ENCODE peak calls at places on chromosome 20, in ten cellular contexts. O, Q, C, K, I, H, N, Z, S and Y are unnamed samples.

GRCh38 chr20:56429496-56429895 is 17.4 kb downstream of the CASS4 start:
- DNase-seq in O (no peak), Q (no peak), C (peak), K (no peak), I (no peak), H (no peak), N (no peak), Z (no peak), S (peak), Y (no peak)

GRCh38 chr20:54629632-54630031 is 154.2 kb downstream of the DOK5 start:
- DNase-seq in O (no peak), Q (no peak), C (no peak), K (no peak), I (no peak), H (no peak), N (no peak), Z (no peak), S (no peak), Y (no peak)

GRCh38 chr20:48944663-48945297 is 23.3 kb downstream of the ARFGEF2 start:
- DNase-seq in O (no peak), Q (no peak), C (no peak), K (no peak), I (no peak), H (no peak), N (no peak), Z (no peak), S (no peak), Y (no peak)

GRCh38 chr20:17771206-17772004 is 71.6 kb downstream of the BANF2 start:
- DNase-seq in O (no peak), Q (no peak), C (no peak), K (no peak), I (no peak), H (no peak), N (no peak), Z (no peak), S (no peak), Y (no peak)

GRCh38 chr20:48983423-48984400 is 62.2 kb downstream of the ARFGEF2 start:
- DNase-seq in O (no peak), Q (peak), C (peak), K (no peak), I (peak), H (no peak), N (no peak), Z (no peak), S (no peak), Y (no peak)

GRCh38 chr20:51489611-51490010 is 52.9 kb downstream of the NFATC2 start:
- DNase-seq in O (no peak), Q (no peak), C (no peak), K (no peak), I (no peak), H (no peak), N (no peak), Z (no peak), S (no peak), Y (no peak)

GRCh38 chr20:41196653-41197225 is 59.4 kb downstream of the PLCG1 start:
- DNase-seq in O (no peak), Q (no peak), C (no peak), K (no peak), I (no peak), H (no peak), N (no peak), Z (no peak), S (no peak), Y (no peak)

GRCh38 chr20:7851031-7851490 is 89.2 kb downstream of the HAO1 start:
- DNase-seq in O (no peak), Q (no peak), C (no peak), K (no peak), I (no peak), H (no peak), N (no peak), Z (no peak), S (no peak), Y (no peak)

GRCh38 chr20:2051920-2052319 is 49.7 kb upstream of the STK35 start:
- DNase-seq in O (no peak), Q (no peak), C (no peak), K (no peak), I (peak), H (no peak), N (peak), Z (no peak), S (no peak), Y (no peak)

GRCh38 chr20:10093087-10093591 is 58.4 kb downstream of the ANKEF1 start:
- DNase-seq in O (no peak), Q (no peak), C (peak), K (no peak), I (no peak), H (no peak), N (no peak), Z (no peak), S (no peak), Y (no peak)

GRCh38 chr20:21323640-21324039 is 20.5 kb downstream of the XRN2 start:
- DNase-seq in O (no peak), Q (peak), C (peak), K (no peak), I (no peak), H (no peak), N (no peak), Z (no peak), S (no peak), Y (no peak)

GRCh38 chr20:36975085-36975829 is 23.7 kb upstream of the SAMHD1 start:
- DNase-seq in O (no peak), Q (no peak), C (no peak), K (no peak), I (no peak), H (no peak), N (no peak), Z (no peak), S (peak), Y (no peak)

GRCh38 chr20:22584922-22585785 is 782 bp upstream of the FOXA2 start:
- DNase-seq in O (peak), Q (no peak), C (no peak), K (no peak), I (no peak), H (peak), N (peak), Z (no peak), S (no peak), Y (peak)

GRCh38 chr20:44446111-44446722 is 29.5 kb upstream of the TTPAL start:
- DNase-seq in O (no peak), Q (no peak), C (no peak), K (no peak), I (no peak), H (no peak), N (no peak), Z (no peak), S (no peak), Y (peak)

GRCh38 chr20:31837896-31838397 is 7.5 kb downstream of the FOXS1 start:
- DNase-seq in O (no peak), Q (no peak), C (peak), K (no peak), I (no peak), H (no peak), N (peak), Z (no peak), S (no peak), Y (no peak)

GRCh38 chr20:1942486-1943266 is 47.5 kb downstream of the SIRPA start:
- DNase-seq in O (no peak), Q (no peak), C (no peak), K (no peak), I (no peak), H (no peak), N (no peak), Z (no peak), S (no peak), Y (no peak)

GRCh38 chr20:57250607-57251343 is 15.7 kb downstream of the BMP7 start:
- DNase-seq in O (no peak), Q (no peak), C (no peak), K (no peak), I (peak), H (no peak), N (no peak), Z (no peak), S (no peak), Y (no peak)

GRCh38 chr20:33667245-33668086 is 723 bp downstream of the ACTL10 start:
- DNase-seq in O (no peak), Q (no peak), C (peak), K (no peak), I (peak), H (peak), N (no peak), Z (no peak), S (peak), Y (peak)

GRCh38 chr20:45998337-45998736 is 10.4 kb upstream of the MMP9 start:
- DNase-seq in O (no peak), Q (no peak), C (no peak), K (no peak), I (no peak), H (no peak), N (no peak), Z (no peak), S (no peak), Y (no peak)

GRCh38 chr20:56348746-56349145 is 10.0 kb upstream of the FAM210B start:
- DNase-seq in O (no peak), Q (no peak), C (no peak), K (no peak), I (no peak), H (no peak), N (no peak), Z (no peak), S (no peak), Y (no peak)

GRCh38 chr20:62244644-62245108 is 6.4 kb downstream of the OSBPL2 start:
- DNase-seq in O (no peak), Q (no peak), C (no peak), K (no peak), I (no peak), H (no peak), N (no peak), Z (no peak), S (no peak), Y (peak)

GRCh38 chr20:41233976-41234514 is 83.5 kb downstream of the ZHX3 start:
- DNase-seq in O (no peak), Q (no peak), C (no peak), K (no peak), I (no peak), H (no peak), N (no peak), Z (no peak), S (no peak), Y (no peak)

GRCh38 chr20:48760403-48760889 is 67.4 kb downstream of the PREX1 start:
- DNase-seq in O (no peak), Q (no peak), C (peak), K (no peak), I (no peak), H (no peak), N (no peak), Z (no peak), S (peak), Y (no peak)